ENCODE peak calls at places on chromosomes 12 and 14, in five cellular contexts. C, H, Q, N and X are unnamed samples.
A peak's percentile ranks its signal among the peaks of the same experiment; 100 is the strongest.

GRCh38 chr12:46579474-46579873 is 206.9 kb upstream of the SLC38A2 start:
- DNase-seq in C (no peak), H (no peak), Q (no peak), N (no peak), X (no peak)

GRCh38 chr12:6277982-6278438 is 32.5 kb upstream of the PLEKHG6 start:
- DNase-seq in C (no peak), H (no peak), Q (peak; percentile 82), N (no peak), X (no peak)

GRCh38 chr12:47383942-47384341 is 304.2 kb upstream of the AMIGO2 start:
- DNase-seq in C (no peak), H (no peak), Q (no peak), N (peak; percentile 73), X (no peak)

GRCh38 chr12:49945394-49946080 is 5.0 kb upstream of the AQP2 start:
- DNase-seq in C (peak; percentile 93), H (peak; percentile 62), Q (peak; percentile 85), N (peak; percentile 89), X (no peak)

GRCh38 chr14:30559638-30560071 is 697 bp downstream of the G2E3 start:
- DNase-seq in C (no peak), H (no peak), Q (no peak), N (peak; percentile 53), X (no peak)

GRCh38 chr12:68538722-68539614 is 71.7 kb upstream of the RAP1B start:
- DNase-seq in C (no peak), H (no peak), Q (peak; percentile 62), N (peak; percentile 66), X (no peak)

GRCh38 chr14:79028281-79028680 is 858.1 kb downstream of the NRXN3 start:
- DNase-seq in C (no peak), H (no peak), Q (no peak), N (no peak), X (no peak)

GRCh38 chr12:30859226-30859625 is 67.3 kb upstream of the TSPAN11 start:
- DNase-seq in C (no peak), H (no peak), Q (no peak), N (no peak), X (no peak)

GRCh38 chr12:51955702-51956101 is 4.2 kb downstream of the ACVR1B start:
- DNase-seq in C (no peak), H (no peak), Q (no peak), N (no peak), X (no peak)

GRCh38 chr12:43965899-43966298 is 130.0 kb downstream of the TMEM117 start:
- DNase-seq in C (no peak), H (no peak), Q (no peak), N (no peak), X (no peak)

GRCh38 chr14:24196071-24197061 is 1.1 kb upstream of the TM9SF1 start:
- DNase-seq in C (no peak), H (no peak), Q (no peak), N (peak; percentile 39), X (no peak)

GRCh38 chr14:51097287-51097686 is 2.4 kb upstream of the TRIM9 start:
- DNase-seq in C (no peak), H (no peak), Q (no peak), N (no peak), X (no peak)

GRCh38 chr14:100056964-100057817 is 8.0 kb upstream of the EVL start:
- DNase-seq in C (peak; percentile 28), H (no peak), Q (no peak), N (peak; percentile 39), X (no peak)

GRCh38 chr14:38409081-38409705 is 153.3 kb upstream of the CLEC14A start:
- DNase-seq in C (no peak), H (no peak), Q (no peak), N (no peak), X (no peak)

DNA sequence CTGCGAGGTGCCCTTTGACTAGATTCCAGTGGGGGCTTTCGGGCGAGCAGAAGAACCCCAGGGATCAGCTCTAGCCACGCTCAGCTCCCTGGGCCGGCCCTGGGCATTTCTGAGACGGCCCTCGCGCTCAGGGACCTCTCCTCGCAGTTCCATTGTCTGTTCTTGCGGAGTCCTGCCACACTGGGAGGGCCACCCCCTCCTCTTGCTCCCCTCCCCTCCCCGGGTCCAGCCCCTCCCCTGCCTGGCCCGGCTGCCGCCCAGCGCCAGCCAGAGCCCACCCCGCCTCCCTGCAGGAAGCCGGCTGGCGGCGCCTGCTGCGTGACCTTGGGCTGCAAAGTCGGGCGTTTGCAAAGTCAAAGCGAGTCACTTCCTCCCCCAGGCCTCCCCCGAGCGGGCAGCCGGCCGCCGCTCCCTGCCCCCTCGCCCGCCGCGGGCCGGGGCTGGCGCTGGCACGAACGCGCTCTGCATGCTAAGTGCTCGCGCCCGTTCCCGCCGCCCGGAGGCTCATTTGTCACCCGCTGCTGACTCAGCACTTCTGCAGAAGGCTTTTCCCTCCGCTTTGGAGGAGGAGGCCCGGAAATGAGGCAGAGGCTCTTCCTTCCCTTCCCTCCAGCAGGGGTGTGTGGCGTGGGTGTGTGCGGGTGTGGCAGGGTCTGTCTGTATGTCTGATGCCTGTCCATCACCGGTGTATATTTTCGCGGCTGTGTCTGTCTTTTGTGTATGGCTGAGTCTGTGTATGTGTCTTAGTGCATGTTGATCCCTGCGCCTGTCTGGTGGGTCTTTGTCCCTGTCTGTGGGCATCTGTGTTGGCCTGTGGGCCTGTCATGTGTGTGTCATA is 72.0 kb downstream of the IRF2BPL start:
- DNase-seq in C (peak; percentile 66), H (peak; percentile 82), Q (peak; percentile 95), N (peak; percentile 99), X (peak; percentile 72)
- TF ChIP-seq POLR2A in C (peak; percentile 29), H (no peak), Q (no peak), N (peak; percentile 45), X (no peak)

DNA sequence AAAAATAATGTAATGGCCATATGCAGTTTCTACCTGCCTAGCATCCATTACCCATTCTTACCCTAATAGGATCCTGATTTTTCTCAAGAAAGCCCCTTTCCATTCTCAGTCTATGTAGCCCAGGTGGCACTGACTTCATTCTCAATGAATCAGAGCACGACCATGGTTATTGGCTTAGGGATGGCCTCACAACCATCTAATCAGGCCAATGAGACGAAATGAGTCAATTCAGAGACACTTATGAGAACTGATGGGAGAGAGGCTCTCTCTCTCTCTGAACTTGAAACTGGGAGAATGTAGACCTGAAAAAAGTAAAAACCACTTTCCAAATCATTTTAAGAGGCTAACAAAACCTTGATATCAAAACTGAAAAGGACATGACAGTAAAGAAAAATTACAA is 45.3 kb upstream of the OXA1L start:
- DNase-seq in C (no peak), H (no peak), Q (no peak), N (no peak), X (no peak)
- H3K4me1 ChIP-seq in C (peaks cover 4% of the 10 kb centered on the region), H (no peaks in the 10 kb centered on the region), Q (no peaks in the 10 kb centered on the region), N (peaks cover 11% of the 10 kb centered on the region), X (no peaks in the 10 kb centered on the region)

DNA sequence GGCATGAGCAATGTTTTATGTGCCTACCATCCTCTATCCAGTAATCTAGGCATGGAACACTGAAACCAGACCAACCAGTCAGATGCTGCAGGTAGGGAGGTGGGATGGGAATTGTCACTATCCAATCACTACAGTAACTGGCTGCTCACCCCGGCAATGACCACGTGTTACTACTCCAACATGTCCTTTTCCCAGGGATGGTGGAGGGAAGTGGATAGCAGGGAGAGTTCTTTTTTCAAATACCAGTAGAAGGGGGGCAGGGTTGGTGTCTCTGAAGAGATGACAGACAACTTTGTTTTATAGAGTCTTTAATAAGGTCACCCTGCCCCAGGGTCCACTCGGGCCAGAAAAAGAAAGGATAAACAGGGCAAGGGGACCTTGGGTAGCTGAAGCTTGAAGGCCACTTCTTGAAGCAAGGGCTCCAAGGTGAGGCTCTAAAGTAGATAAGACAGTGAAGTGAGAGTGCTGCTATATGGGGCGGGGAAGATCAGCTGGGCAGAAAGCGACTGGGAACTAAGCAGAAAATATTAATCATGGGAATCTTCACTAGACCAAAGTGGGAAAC is 14.7 kb upstream of the CDH24 start:
- DNase-seq in C (no peak), H (no peak), Q (no peak), N (no peak), X (no peak)
- H3K4me3 ChIP-seq in C (no peak overlapping the region), H (peak overlapping the region; percentile 97), Q (peak overlapping the region; percentile 72), N (no peak overlapping the region), X (peak overlapping the region; percentile 84)

GRCh38 chr14:29176876-29177275 is 410.3 kb downstream of the FOXG1 start:
- DNase-seq in C (no peak), H (no peak), Q (no peak), N (no peak), X (no peak)
- TF ChIP-seq POLR2A in C (no peak), H (no peak), Q (no peak), N (no peak), X (no peak)

GRCh38 chr12:124388038-124388676 is 93.3 kb downstream of the RFLNA start:
- DNase-seq in C (no peak), H (no peak), Q (no peak), N (peak; percentile 8), X (no peak)
- H3K4me1 ChIP-seq in C (peaks cover 69% of the 10 kb centered on the region), H (peaks cover 79% of the 10 kb centered on the region), Q (peaks cover 82% of the 10 kb centered on the region), N (peaks cover 76% of the 10 kb centered on the region), X (peaks cover 80% of the 10 kb centered on the region)

GRCh38 chr12:108696996-108697290 is 34.4 kb downstream of the CORO1C start:
- DNase-seq in C (no peak), H (no peak), Q (no peak), N (no peak), X (no peak)

GRCh38 chr12:108697905-108698304 is 33.4 kb downstream of the CORO1C start:
- DNase-seq in C (no peak), H (no peak), Q (no peak), N (no peak), X (no peak)

GRCh38 chr12:108694812-108695278 is 36.5 kb downstream of the CORO1C start:
- DNase-seq in C (no peak), H (no peak), Q (no peak), N (peak; percentile 53), X (no peak)

GRCh38 chr12:108693781-108694180 is 37.5 kb downstream of the CORO1C start:
- DNase-seq in C (no peak), H (no peak), Q (no peak), N (no peak), X (no peak)

DNA sequence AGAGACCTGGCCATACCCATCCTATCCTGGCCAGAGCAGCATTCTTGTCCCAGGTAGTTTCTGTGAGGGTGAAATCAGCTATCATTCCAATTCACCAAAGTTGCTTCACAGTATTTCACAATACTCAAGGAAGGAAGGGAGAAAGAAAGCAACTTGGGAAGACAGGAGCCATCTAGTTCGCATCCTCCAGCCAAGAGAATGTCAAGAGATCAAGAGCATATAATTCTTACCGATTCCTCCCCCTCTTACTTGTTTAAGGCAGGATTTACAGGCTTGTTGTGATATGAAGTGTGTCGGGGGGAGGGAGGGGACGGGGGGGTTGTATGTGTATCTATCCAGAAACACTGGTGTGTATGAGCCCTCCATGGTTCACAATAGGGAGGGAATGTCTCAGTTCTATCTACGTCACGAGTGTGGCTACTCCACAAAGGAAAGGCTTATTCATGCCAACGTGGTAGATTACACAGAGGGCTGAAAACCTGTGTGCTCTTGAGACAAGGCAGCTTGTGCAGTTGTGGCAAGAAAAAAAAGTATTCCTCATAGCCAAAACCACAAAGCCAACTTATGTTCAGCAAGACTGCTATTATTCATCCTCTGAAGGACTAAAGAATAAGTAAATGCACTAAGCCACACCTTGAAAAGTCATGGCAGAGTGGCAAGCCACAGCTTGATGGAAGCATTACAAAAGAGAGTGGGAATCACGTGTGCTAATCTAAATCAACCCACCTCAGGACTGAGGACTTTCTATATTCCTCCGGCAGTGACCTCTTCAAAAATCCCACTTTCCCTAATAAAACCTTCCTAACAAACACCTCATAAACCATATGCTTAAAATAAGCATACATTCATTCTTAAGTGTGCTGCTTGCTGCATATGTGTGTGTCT is 35.0 kb downstream of the CORO1C start:
- DNase-seq in C (no peak), H (no peak), Q (no peak), N (no peak), X (no peak)
- H3K4me3 ChIP-seq in C (no peak overlapping the region), H (no peak overlapping the region), Q (peak overlapping the region; percentile 8), N (no peak overlapping the region), X (no peak overlapping the region)